ENCODE peak calls at places on chromosomes 3 and 15, in five cellular contexts. G is cardiac muscle cell, V is colonic mucosa, A is fibroblast of lung, H is PC-3. D is an unnamed sample.

GRCh38 chr3:50562866-50563265 is 4.7 kb downstream of the C3orf18 start:
- DNase-seq in V (no peak), H (peak; percentile 59), A (peak; percentile 62), G (peak; percentile 33), D (no peak)

GRCh38 chr15:41501961-41502786 is 8.5 kb downstream of the ITPKA start:
- DNase-seq in G (no peak), H (no peak), A (no peak), V (no peak), D (no peak)

GRCh38 chr15:61130945-61131597 is 98.0 kb downstream of the RORA start:
- DNase-seq in H (no peak), G (no peak), A (no peak), V (no peak), D (no peak)

GRCh38 chr3:126111126-126111551 is 27.2 kb upstream of the SLC41A3 start:
- DNase-seq in V (peak; percentile 5), H (no peak), G (no peak), A (no peak), D (no peak)

GRCh38 chr15:86538141-86538540 is 458.5 kb downstream of the AGBL1 start:
- DNase-seq in A (peak; percentile 39), H (no peak), V (no peak), G (no peak), D (no peak)

GRCh38 chr15:83571820-83572707 is 81.9 kb upstream of the ADAMTSL3 start:
- DNase-seq in H (peak; percentile 68), G (peak; percentile 53), A (peak; percentile 6), V (no peak), D (peak; percentile 75)

GRCh38 chr3:119524931-119525662 is 26.8 kb downstream of the TIMMDC1 start:
- DNase-seq in G (peak; percentile 43), H (peak; percentile 45), V (no peak), A (peak; percentile 22), D (no peak)

GRCh38 chr3:133815386-133815785 is 9.8 kb downstream of the SRPRB start:
- DNase-seq in G (no peak), V (no peak), A (no peak), H (no peak), D (no peak)

GRCh38 chr3:129195731-129196256 is 12.1 kb upstream of the CNBP start:
- DNase-seq in G (peak; percentile 95), H (peak; percentile 83), A (peak; percentile 95), V (no peak), D (no peak)

GRCh38 chr3:148612278-148612677 is 85.4 kb upstream of the AGTR1 start:
- DNase-seq in A (no peak), V (no peak), G (no peak), H (no peak), D (no peak)

GRCh38 chr3:32340039-32340438 is 51.6 kb upstream of the CMTM7 start:
- DNase-seq in A (peak; percentile 47), H (peak; percentile 74), V (no peak), G (peak; percentile 74), D (peak; percentile 46)

GRCh38 chr3:180932819-180933218 is 20.3 kb downstream of the FXR1 start:
- DNase-seq in H (no peak), A (no peak), V (no peak), G (no peak), D (no peak)

GRCh38 chr15:75532413-75533250 is 46.5 kb downstream of the PTPN9 start:
- DNase-seq in A (peak; percentile 64), V (peak; percentile 35), H (peak; percentile 46), G (peak; percentile 80), D (no peak)

GRCh38 chr15:41877631-41878354 is 16.1 kb downstream of the SPTBN5 start:
- DNase-seq in A (no peak), G (no peak), V (no peak), H (no peak), D (no peak)

GRCh38 chr3:20503394-20504082 is 317.5 kb upstream of the SGO1 start:
- DNase-seq in A (no peak), H (no peak), G (no peak), V (no peak), D (no peak)

GRCh38 chr15:71079208-71080044 is 35.8 kb upstream of the THSD4 start:
- DNase-seq in G (peak; percentile 82), V (peak; percentile 77), H (peak; percentile 95), A (peak; percentile 92), D (no peak)

GRCh38 chr3:195913382-195913781 is 5.0 kb upstream of the TNK2 start:
- DNase-seq in G (no peak), A (no peak), V (no peak), H (no peak), D (no peak)

GRCh38 chr3:4712109-4712508 is 219.0 kb downstream of the ITPR1 start:
- DNase-seq in H (peak; percentile 55), A (peak; percentile 98), G (peak; percentile 76), V (peak; percentile 78), D (no peak)

GRCh38 chr3:38970851-38971638 is 80.7 kb downstream of the SCN11A start:
- DNase-seq in V (no peak), G (no peak), H (no peak), A (no peak), D (no peak)

GRCh38 chr3:28972921-28973320 is 307.9 kb upstream of the RBMS3 start:
- DNase-seq in A (peak; percentile 76), H (peak; percentile 66), G (peak; percentile 38), V (no peak), D (no peak)

GRCh38 chr3:48151807-48152427 is 36.3 kb downstream of the CDC25A start:
- DNase-seq in V (no peak), H (peak; percentile 13), A (no peak), G (peak; percentile 6), D (no peak)

GRCh38 chr3:57128863-57129602 is 36.1 kb downstream of the IL17RD start:
- DNase-seq in H (no peak), G (no peak), A (no peak), V (no peak), D (no peak)

GRCh38 chr3:63333815-63334214 is 55.7 kb downstream of the SYNPR start:
- DNase-seq in G (peak; percentile 26), A (no peak), H (peak; percentile 35), V (no peak), D (no peak)

GRCh38 chr15:55694652-55695150 is 48.3 kb downstream of the PRTG start:
- DNase-seq in G (no peak), A (peak; percentile 62), V (peak; percentile 42), H (peak; percentile 57), D (no peak)

GRCh38 chr3:113441051-113441770 is at the start of gene CFAP44:
- DNase-seq in V (peak; percentile 85), G (peak; percentile 90), A (peak; percentile 65), H (no peak), D (no peak)

GRCh38 chr15:66555685-66556084 is 10.1 kb downstream of the LCTL start:
- DNase-seq in G (no peak), A (no peak), V (no peak), H (no peak), D (no peak)

GRCh38 chr3:38122712-38123290 is 14.1 kb downstream of the ACAA1 start:
- DNase-seq in A (no peak), H (no peak), G (no peak), V (no peak), D (no peak)

GRCh38 chr3:71787851-71788405 is 3.0 kb upstream of the PROK2 start:
- DNase-seq in G (no peak), V (no peak), A (no peak), H (no peak), D (no peak)

GRCh38 chr3:193240436-193240849 is 579 bp upstream of the PLAAT1 start:
- DNase-seq in H (no peak), V (no peak), A (peak; percentile 44), G (no peak), D (no peak)

GRCh38 chr15:80609512-80609946 is 85.6 kb upstream of the ABHD17C start:
- DNase-seq in V (no peak), G (peak; percentile 69), H (peak; percentile 9), A (peak; percentile 51), D (peak; percentile 81)

GRCh38 chr3:98733055-98733777 is 29.9 kb upstream of the ST3GAL6 start:
- DNase-seq in A (peak; percentile 21), V (peak; percentile 23), H (peak; percentile 38), G (peak; percentile 61), D (peak; percentile 64)

GRCh38 chr3:179768080-179768479 is 115.2 kb downstream of the USP13 start:
- DNase-seq in V (peak; percentile 35), A (peak; percentile 75), H (peak; percentile 90), G (peak; percentile 69), D (peak; percentile 63)
- H3K27me3 ChIP-seq in V (no peaks in the 10 kb centered on the region), A (no peaks in the 10 kb centered on the region), H (no peaks in the 10 kb centered on the region), G (no peaks in the 10 kb centered on the region), D (no peaks in the 10 kb centered on the region)

GRCh38 chr3:45124956-45125355 is 21.2 kb downstream of the CDCP1 start:
- DNase-seq in H (no peak), V (no peak), G (no peak), A (no peak), D (no peak)

GRCh38 chr3:45125550-45126026 is 20.6 kb downstream of the CDCP1 start:
- DNase-seq in V (peak; percentile 58), H (peak; percentile 48), A (no peak), G (no peak), D (no peak)

GRCh38 chr3:45124379-45124778 is 21.8 kb downstream of the CDCP1 start:
- DNase-seq in V (no peak), H (peak; percentile 94), A (peak; percentile 98), G (peak; percentile 50), D (no peak)

GRCh38 chr3:45127130-45127822 is 18.9 kb downstream of the CDCP1 start:
- DNase-seq in A (no peak), G (no peak), V (no peak), H (peak; percentile 57), D (no peak)

GRCh38 chr3:45126730-45127129 is 19.4 kb downstream of the CDCP1 start:
- DNase-seq in G (no peak), H (peak; percentile 78), V (no peak), A (no peak), D (no peak)
- H3K4me1 ChIP-seq in G (peaks cover 36% of the 10 kb centered on the region), H (peaks cover 85% of the 10 kb centered on the region), V (peaks cover 16% of the 10 kb centered on the region), A (peaks cover 37% of the 10 kb centered on the region), D (no peaks in the 10 kb centered on the region)

GRCh38 chr15:38671675-38672141 is 107.1 kb upstream of the RASGRP1 start:
- DNase-seq in V (no peak), A (no peak), G (no peak), H (no peak), D (no peak)
- H3K27me3 ChIP-seq in V (no peaks in the 10 kb centered on the region), A (peaks cover 4% of the 10 kb centered on the region), G (no peaks in the 10 kb centered on the region), H (peaks cover 52% of the 10 kb centered on the region), D (peaks cover 9% of the 10 kb centered on the region)

DNA sequence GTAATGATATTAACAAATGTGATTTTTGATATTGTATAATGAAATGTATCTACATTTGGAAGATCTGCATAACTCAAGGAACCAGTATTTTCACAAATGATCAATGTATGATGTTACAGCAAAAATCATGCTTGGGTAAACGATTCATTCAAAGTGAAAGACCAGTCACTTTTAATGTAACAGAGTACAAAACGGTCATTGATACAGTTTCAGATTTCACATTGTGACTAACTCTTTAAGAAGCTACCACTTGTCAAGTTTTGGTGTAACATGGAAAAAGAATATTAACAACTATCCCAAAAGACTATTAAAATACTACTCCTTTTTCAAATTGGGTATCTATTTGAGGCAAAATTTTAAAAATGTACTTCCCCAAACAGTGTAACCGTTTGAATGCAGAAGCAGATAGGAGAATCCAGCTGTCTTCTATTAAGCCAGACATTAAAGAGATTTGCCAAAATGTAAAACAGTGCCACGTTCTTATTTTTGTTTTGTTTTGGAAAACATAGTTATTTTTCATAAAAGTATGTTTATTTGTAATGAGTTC is 31.7 kb downstream of the AKAP13 start:
- DNase-seq in A (peak; percentile 77), V (no peak), H (peak; percentile 81), G (no peak), D (no peak)
- H3K4me1 ChIP-seq in A (peaks cover 15% of the 10 kb centered on the region), V (peaks cover 6% of the 10 kb centered on the region), H (peaks cover 70% of the 10 kb centered on the region), G (no peaks in the 10 kb centered on the region), D (peaks cover 41% of the 10 kb centered on the region)

GRCh38 chr15:32840481-32841245 is 122.9 kb downstream of the GREM1 start:
- DNase-seq in G (no peak), A (peak; percentile 80), H (no peak), V (no peak), D (no peak)
- H3K27me3 ChIP-seq in G (no peaks in the 10 kb centered on the region), A (no peaks in the 10 kb centered on the region), H (no peaks in the 10 kb centered on the region), V (no peaks in the 10 kb centered on the region), D (peaks cover 5% of the 10 kb centered on the region)

D was measured in HAP-1.